ENCODE peak calls at places on chromosomes 2 and 18, in five cellular contexts. P is dorsolateral prefrontal cortex, U is ovary, D is breast epithelium, B is lower leg skin. Z is an unnamed sample.

GRCh38 chr2:673615-674318 is 3.4 kb downstream of the TMEM18 start:
- DNase-seq in D (no peak), B (peak), U (no peak), P (no peak), Z (no peak)

GRCh38 chr2:174753038-174753633 is 11.1 kb downstream of the CHRNA1 start:
- DNase-seq in U (no peak), B (peak), P (no peak), D (no peak), Z (no peak)

GRCh38 chr2:10221976-10222870 is 80.5 kb upstream of the HPCAL1 start:
- DNase-seq in P (no peak), D (no peak), B (no peak), U (no peak), Z (no peak)

GRCh38 chr2:134774074-134774742 is 55.4 kb upstream of the TMEM163 start:
- DNase-seq in P (no peak), D (no peak), U (no peak), B (no peak), Z (no peak)

GRCh38 chr2:121095257-121096080 is 189.5 kb downstream of the TFCP2L1 start:
- DNase-seq in P (peak), D (peak), B (no peak), U (no peak), Z (peak)

GRCh38 chr2:127584516-127585033 is 49.1 kb downstream of the MYO7B start:
- DNase-seq in B (peak), P (no peak), D (no peak), U (no peak), Z (no peak)

GRCh38 chr18:35041752-35042379 is 653 bp downstream of the MAPRE2 start:
- DNase-seq in B (no peak), U (no peak), D (no peak), P (no peak), Z (no peak)

GRCh38 chr18:37481491-37481890 is 84.1 kb downstream of the CELF4 start:
- DNase-seq in D (no peak), B (no peak), U (no peak), P (no peak), Z (no peak)

GRCh38 chr18:36771246-36771645 is 57.6 kb downstream of the TPGS2 start:
- DNase-seq in D (no peak), U (no peak), B (no peak), P (no peak), Z (no peak)

GRCh38 chr2:175844169-175844568 is 157.9 kb downstream of the LNPK start:
- DNase-seq in P (no peak), D (no peak), U (no peak), B (no peak), Z (no peak)

GRCh38 chr18:30056528-30056927 is 986.0 kb downstream of the DSC3 start:
- DNase-seq in D (no peak), P (no peak), B (no peak), U (no peak), Z (no peak)

GRCh38 chr2:47631840-47632398 is 151.0 kb upstream of the MSH6 start:
- DNase-seq in D (peak), B (no peak), P (peak), U (no peak), Z (no peak)

GRCh38 chr2:24623535-24623934 is 132.5 kb downstream of the NCOA1 start:
- DNase-seq in D (no peak), B (no peak), P (no peak), U (no peak), Z (no peak)

GRCh38 chr18:79587298-79588125 is 92.1 kb upstream of the CTDP1 start:
- DNase-seq in P (no peak), B (peak), U (peak), D (no peak), Z (no peak)

GRCh38 chr2:230824406-230824978 is 40.2 kb upstream of the ITM2C start:
- DNase-seq in B (no peak), P (no peak), U (peak), D (peak), Z (peak)
- TF ChIP-seq CTCF in B (peak), P (peak), U (peak), D (peak), Z (peak)

GRCh38 chr2:38685116-38685735 is 19.3 kb downstream of the GALM start:
- DNase-seq in P (no peak), B (no peak), D (no peak), U (no peak), Z (no peak)
- TF ChIP-seq CTCF in P (no peak), B (no peak), D (no peak), U (no peak), Z (no peak)

DNA sequence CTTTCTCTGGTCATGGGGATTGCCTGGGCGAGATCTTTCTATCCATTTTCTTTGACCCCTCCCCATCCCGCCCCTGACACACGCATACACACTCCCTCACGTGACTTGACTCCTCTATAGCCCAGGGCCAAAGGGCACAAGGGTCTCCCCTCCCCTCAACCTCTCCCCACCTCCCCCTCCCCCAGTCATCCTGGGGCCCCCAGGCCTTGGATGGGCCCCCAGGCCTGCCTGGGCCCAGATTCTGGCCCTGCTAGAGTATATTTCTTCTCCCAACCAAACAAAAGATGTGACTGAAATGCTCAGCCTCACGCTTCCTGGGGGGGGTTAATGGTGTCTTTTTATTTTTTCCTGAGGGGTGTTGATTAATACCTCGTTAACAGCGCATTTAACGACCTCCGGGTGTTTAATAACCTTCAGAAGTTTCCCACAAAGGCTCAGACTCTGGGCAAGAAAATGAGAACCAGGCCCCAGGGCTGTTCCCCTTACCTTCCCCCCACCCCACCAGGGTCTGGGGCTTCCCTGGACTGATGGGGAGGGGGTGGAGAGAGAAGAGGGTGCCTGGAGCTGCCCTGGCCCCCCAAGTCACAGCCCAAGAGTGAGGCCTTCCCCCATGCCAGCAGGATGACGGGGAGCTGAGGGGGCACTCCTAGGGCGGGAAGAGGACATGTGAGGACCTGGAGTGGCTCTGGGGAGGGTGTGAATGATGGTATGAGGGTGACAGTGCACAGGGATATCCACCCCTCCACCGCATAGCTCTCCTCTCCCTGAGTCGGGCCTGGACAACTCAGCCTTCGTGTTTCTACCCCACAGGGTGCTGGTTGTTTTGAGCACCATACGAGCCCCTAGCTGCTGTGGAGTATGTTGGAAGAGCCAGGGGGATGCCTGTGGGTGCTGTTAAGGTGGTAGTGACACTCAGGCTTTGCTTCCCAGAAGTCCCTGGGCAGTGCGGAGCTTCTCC is 3.6 kb downstream of the PKDCC start:
- DNase-seq in D (no peak), U (no peak), B (no peak), P (no peak), Z (no peak)
- TF ChIP-seq CTCF in D (no peak), U (no peak), B (no peak), P (no peak), Z (no peak)

GRCh38 chr2:203928849-203929248 is 7.7 kb upstream of the ICOS start:
- DNase-seq in B (no peak), U (no peak), P (no peak), D (no peak), Z (no peak)
- TF ChIP-seq CTCF in B (no peak), U (no peak), P (peak), D (peak), Z (peak)

GRCh38 chr2:220152281-220152680 is 524.9 kb downstream of the SLC4A3 start:
- DNase-seq in U (no peak), D (no peak), P (no peak), B (no peak), Z (no peak)

GRCh38 chr2:220148849-220149248 is 521.4 kb downstream of the SLC4A3 start:
- DNase-seq in P (no peak), D (no peak), U (no peak), B (no peak), Z (no peak)

GRCh38 chr2:220157312-220157711 is 529.9 kb downstream of the SLC4A3 start:
- DNase-seq in U (no peak), D (no peak), P (no peak), B (no peak), Z (no peak)

GRCh38 chr2:220159738-220160137 is 532.3 kb downstream of the SLC4A3 start:
- DNase-seq in B (no peak), U (no peak), P (no peak), D (no peak), Z (no peak)

GRCh38 chr2:220154243-220154642 is 526.8 kb downstream of the SLC4A3 start:
- DNase-seq in B (no peak), U (no peak), P (no peak), D (no peak), Z (no peak)
- TF ChIP-seq CTCF in B (no peak), U (no peak), P (no peak), D (no peak), Z (no peak)

DNA sequence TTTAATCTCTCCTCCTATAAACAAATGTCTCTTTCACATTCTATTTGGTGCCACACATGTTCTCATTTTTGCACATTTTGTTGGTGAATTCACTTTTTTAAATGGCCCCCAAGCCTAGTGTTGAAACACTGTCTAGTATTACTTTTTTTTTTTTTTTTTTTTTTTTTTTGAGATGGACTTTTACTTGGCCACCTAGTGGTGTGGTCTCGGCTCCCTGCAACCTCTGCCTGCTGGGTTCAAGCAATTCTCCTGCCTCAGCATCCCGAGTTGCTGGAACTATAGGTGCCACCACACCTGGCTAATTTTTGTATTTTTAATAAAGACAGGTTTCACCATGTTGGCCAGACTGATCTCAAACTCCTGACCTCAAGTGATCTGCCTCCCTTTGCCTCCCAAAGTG is 273.8 kb upstream of the SLC14A2 start:
- DNase-seq in B (no peak), U (no peak), D (no peak), P (no peak), Z (no peak)
- TF ChIP-seq CTCF in B (no peak), U (no peak), D (no peak), P (no peak), Z (no peak)

GRCh38 chr2:3539836-3540235 is 18.3 kb downstream of the RNASEH1 start:
- DNase-seq in B (no peak), P (no peak), U (no peak), D (no peak), Z (no peak)
- TF ChIP-seq CTCF in B (no peak), P (no peak), U (no peak), D (no peak), Z (no peak)

DNA sequence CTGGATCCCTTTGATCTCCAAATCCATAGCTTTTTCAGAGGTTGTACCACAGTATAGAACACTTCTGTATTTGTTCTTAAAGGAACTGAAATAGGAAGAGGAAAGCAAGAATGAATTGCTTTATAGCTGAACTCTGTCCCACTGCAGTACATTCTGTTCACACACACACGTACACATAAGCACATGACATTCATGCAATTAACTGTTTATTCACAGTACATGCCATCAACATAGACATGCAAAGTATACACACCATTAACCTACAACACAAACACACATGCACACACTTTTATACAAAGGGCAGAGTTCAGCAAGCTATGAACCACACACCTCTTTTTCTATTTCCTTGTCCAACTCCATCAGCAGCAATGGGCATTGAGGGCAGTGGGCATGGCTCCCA is 43.3 kb downstream of the MRPL33 start:
- DNase-seq in U (no peak), P (no peak), B (no peak), D (no peak), Z (no peak)
- TF ChIP-seq CTCF in U (no peak), P (no peak), B (no peak), D (no peak), Z (no peak)

DNA sequence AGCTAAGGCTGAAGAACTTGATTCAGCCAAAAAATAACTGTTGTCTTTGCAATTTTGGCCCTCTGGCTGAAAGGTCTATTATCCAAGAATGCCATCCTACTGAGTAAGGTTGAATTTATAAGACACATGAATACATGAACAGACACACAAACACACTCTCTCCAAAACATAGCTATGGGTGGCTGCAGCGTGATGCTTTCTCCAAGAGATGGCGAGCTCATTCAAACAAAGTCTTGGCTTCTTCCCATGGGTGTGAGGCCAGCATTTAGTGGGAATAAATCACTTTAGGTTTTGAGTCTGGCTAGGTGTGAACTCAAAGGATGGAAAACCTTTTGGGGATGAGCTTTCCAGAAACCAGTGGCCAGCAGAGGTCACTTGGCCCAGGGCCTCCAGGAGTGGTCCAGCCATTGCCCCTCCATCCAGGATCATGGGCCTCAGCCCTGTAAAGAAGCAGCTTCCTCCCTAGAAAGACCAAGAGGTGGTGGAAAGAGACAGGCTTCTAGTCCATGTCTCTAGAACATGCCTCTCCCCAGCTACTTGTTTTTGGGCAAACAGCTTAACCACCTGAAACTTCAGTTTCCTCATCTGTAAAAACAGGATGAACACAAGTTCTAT is 11.0 kb upstream of the OSR1 start:
- DNase-seq in D (no peak), P (no peak), B (no peak), U (no peak), Z (no peak)
- TF ChIP-seq CTCF in D (no peak), P (no peak), B (no peak), U (no peak), Z (peak)

DNA sequence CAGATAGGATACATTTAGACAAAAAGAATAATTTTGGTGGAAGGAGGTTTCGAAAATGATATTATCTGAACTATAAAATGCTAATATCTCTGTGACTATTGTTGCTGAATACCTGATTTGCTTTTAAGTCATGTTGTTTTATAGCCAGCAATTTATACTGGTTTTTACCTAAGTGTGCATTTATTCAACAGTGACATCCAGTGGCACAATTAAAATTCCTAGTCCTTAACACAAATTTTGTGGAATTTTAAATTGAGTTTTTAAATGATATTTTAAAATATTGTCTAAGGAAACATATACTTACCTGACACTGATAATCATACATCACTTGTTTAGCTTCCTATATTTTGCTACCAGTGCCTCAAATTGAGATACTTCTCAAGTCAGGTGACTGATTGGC is 144.8 kb downstream of the ARHGAP28 start:
- DNase-seq in U (no peak), B (no peak), P (no peak), D (no peak), Z (no peak)
- TF ChIP-seq CTCF in U (no peak), B (no peak), P (no peak), D (no peak), Z (peak)

Z was measured in D721Med.